ENCODE peak calls at places on chromosomes 6 and 20, in six cellular contexts. Z is GM23338, B is prostate gland, J is foreskin fibroblast, L is AG09309, R is GM12865. Q is an unnamed sample.

GRCh38 chr6:6790891-6791290 is 202.4 kb downstream of the LY86 start:
- DNase-seq in Z (no peak), B (no peak), J (no peak), L (no peak), R (no peak), Q (peak)

GRCh38 chr20:41140226-41141133 is 3.1 kb downstream of the PLCG1 start:
- DNase-seq in Z (no peak), B (no peak), J (no peak), L (no peak), R (no peak), Q (no peak)

GRCh38 chr6:31401403-31401802 is 2.0 kb upstream of the MICA start:
- DNase-seq in Z (no peak), B (peak), J (peak), L (peak), R (peak), Q (peak)

GRCh38 chr6:96211341-96211740 is 195.6 kb downstream of the FUT9 start:
- DNase-seq in Z (no peak), B (no peak), J (no peak), L (no peak), R (no peak), Q (no peak)

GRCh38 chr6:85081102-85081501 is 316.7 kb upstream of the TBX18 start:
- DNase-seq in Z (no peak), B (no peak), J (peak), L (no peak), R (no peak), Q (peak)

GRCh38 chr6:10759312-10759839 is 11.8 kb downstream of the TMEM14B start:
- DNase-seq in Z (peak), B (no peak), J (peak), L (peak), R (peak), Q (peak)

GRCh38 chr20:13231031-13231752 is 10.1 kb downstream of the ISM1 start:
- DNase-seq in Z (peak), B (no peak), J (peak), L (peak), R (no peak), Q (peak)

GRCh38 chr6:67369679-67370078 is 1265.4 kb upstream of the ADGRB3 start:
- DNase-seq in Z (no peak), B (no peak), J (no peak), L (no peak), R (no peak), Q (no peak)

GRCh38 chr6:43481075-43481474 is 3.7 kb downstream of the TJAP1 start:
- DNase-seq in Z (no peak), B (no peak), J (peak), L (no peak), R (no peak), Q (peak)

GRCh38 chr6:74044417-74045096 is 348.6 kb downstream of the CD109 start:
- DNase-seq in Z (no peak), B (no peak), J (peak), L (no peak), R (no peak), Q (peak)

GRCh38 chr20:1688886-1689538 is 31.4 kb upstream of the SIRPG start:
- DNase-seq in Z (peak), B (no peak), J (no peak), L (no peak), R (no peak), Q (no peak)

GRCh38 chr6:148395583-148396101 is 53.0 kb downstream of the SASH1 start:
- DNase-seq in Z (no peak), B (no peak), J (no peak), L (no peak), R (no peak), Q (no peak)

DNA sequence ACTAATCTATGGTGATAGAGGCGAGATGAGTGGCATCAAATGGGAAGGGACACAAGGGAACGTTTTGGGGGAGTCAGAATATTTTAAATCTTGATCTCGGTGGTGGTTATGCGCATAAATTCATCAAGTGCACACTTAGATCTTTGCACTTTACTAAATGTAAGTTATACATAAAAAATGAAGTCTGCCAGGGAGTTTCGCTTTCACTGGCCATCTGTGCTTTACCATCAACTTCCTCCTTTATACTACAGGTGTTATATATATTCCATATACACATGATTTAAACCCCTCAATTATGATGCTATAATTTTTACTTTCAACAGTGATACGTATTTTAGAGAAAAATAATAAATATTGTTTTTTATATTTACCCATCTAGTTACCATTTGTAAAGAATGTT is 97.6 kb upstream of the AKIRIN2 start:
- DNase-seq in Z (no peak), B (no peak), J (no peak), L (no peak), R (peak), Q (no peak)
- TF ChIP-seq CTCF in Z (no peak), B (no peak), J (no peak), L (no peak), R (no peak), Q (no peak)

DNA sequence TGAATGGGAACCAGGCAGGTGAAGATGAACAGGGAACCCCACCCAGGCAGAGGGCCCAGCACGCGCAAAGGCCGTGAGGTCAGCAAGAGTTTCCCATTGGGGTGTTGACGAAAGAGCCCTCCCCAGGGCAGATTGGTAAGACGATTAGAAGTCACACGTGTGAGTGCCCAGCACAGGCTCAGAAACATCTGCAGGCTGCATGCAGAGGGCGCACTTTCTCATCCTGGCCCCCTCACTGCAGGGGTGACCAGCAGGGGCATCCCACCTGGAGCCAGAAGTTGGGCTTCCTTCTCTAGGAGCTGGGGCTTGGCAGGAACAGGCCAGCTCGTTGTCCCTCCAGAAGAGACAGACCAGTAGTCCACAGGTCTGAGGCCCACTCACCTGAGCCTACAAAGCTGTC is 38.4 kb downstream of the VSTM2L start:
- DNase-seq in Z (peak), B (no peak), J (no peak), L (no peak), R (no peak), Q (no peak)
- TF ChIP-seq CTCF in Z (peak), B (no peak), J (no peak), L (peak), R (no peak), Q (no peak)

GRCh38 chr6:70552974-70553373 is 13.8 kb upstream of the SDHAF4 start:
- DNase-seq in Z (no peak), B (no peak), J (no peak), L (no peak), R (no peak), Q (no peak)

GRCh38 chr6:70551566-70551965 is 15.2 kb upstream of the SDHAF4 start:
- DNase-seq in Z (no peak), B (no peak), J (no peak), L (no peak), R (no peak), Q (no peak)

GRCh38 chr6:70549327-70549726 is 17.4 kb upstream of the SDHAF4 start:
- DNase-seq in Z (no peak), B (no peak), J (no peak), L (peak), R (no peak), Q (no peak)

GRCh38 chr6:70547905-70548304 is 18.8 kb upstream of the SDHAF4 start:
- DNase-seq in Z (no peak), B (no peak), J (no peak), L (no peak), R (no peak), Q (no peak)

DNA sequence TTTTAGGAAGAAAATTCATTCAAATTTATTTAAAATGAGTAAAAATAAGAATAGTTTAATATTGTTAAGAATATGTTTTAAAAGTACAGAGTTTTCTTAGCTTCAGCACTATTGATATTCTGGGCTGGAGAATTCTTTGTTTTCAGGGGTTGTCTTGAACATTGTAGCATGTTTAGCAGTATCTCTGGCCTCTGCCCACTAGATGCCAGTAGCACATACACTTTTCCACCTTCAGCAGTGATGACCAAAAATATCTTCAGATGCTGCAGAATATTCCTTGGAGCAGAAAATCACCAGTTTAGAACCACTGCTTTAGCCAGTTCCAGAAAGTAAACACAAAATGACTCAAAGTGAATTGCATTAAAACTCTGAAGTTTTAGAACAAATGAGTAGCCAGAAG is 19.4 kb upstream of the SDHAF4 start:
- DNase-seq in Z (peak), B (no peak), J (peak), L (peak), R (no peak), Q (peak)
- TF ChIP-seq CTCF in Z (peak), B (no peak), J (peak), L (peak), R (peak), Q (peak)

DNA sequence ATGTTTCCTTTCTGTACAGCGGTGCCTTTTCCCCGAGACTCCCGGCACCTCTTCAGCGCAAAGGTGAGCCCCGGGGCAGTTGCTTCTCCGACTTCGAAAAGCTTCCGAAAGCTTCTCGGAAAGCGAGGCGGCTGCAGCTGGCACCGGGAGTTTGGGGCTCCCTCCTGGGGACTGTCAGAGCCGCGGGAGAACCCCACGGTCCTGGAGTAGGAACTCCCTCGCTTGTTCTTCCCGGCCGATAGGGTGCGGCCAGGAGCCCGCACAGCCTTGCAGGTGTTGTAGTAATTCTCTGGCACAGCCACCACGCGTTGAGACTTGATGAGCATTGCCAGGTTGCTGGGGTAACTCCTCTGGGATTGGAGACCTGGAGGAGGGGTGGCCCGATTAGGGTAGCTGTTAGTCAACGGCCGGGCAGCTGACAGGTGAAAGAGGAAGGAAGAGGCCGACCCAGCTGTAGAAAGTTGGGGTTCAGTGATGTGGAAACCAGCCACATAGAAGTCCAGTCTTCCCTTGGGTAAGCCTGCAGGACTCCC is 708 bp downstream of the KDM1B start:
- DNase-seq in Z (peak), B (peak), J (peak), L (no peak), R (peak), Q (peak)
- TF ChIP-seq CTCF in Z (peak), B (peak), J (peak), L (peak), R (no peak), Q (peak)

GRCh38 chr20:48285656-48286055 is 500.4 kb upstream of the SULF2 start:
- DNase-seq in Z (no peak), B (no peak), J (no peak), L (no peak), R (no peak), Q (no peak)
- TF ChIP-seq CTCF in Z (no peak), B (no peak), J (no peak), L (no peak), R (no peak), Q (no peak)

GRCh38 chr6:63635563-63636515 is at the start of gene PHF3:
- DNase-seq in Z (peak), B (peak), J (peak), L (peak), R (peak), Q (peak)
- TF ChIP-seq CTCF in Z (no peak), B (peak), J (no peak), L (peak), R (no peak), Q (peak)

GRCh38 chr6:111258615-111259088 is 171.3 kb downstream of the SLC16A10 start:
- DNase-seq in Z (no peak), B (no peak), J (no peak), L (no peak), R (no peak), Q (no peak)
- TF ChIP-seq CTCF in Z (no peak), B (no peak), J (no peak), L (no peak), R (no peak), Q (no peak)